ENCODE peak calls at places on chromosomes 5 and 9, in seven cellular contexts. M is epithelial cell of proximal tubule, T is HCT116, A is heart left ventricle, J is bronchial epithelial cell, Q is cardiac fibroblast, E is lung. H is an unnamed sample.

GRCh38 chr5:141493500-141494422 is 4.9 kb downstream of the PCDHGC5 start:
- DNase-seq in M (no peak), T (no peak), A (no peak), J (no peak), Q (peak), E (no peak), H (peak)

GRCh38 chr9:34654317-34655083 is 2.5 kb downstream of the IL11RA start:
- DNase-seq in M (no peak), T (no peak), A (peak), J (no peak), Q (no peak), E (no peak), H (peak)

GRCh38 chr5:58548104-58548503 is 34.8 kb upstream of the RAB3C start:
- DNase-seq in M (no peak), T (no peak), A (no peak), J (no peak), Q (no peak), E (no peak), H (no peak)

GRCh38 chr9:87280421-87280820 is 217.2 kb upstream of the DAPK1 start:
- DNase-seq in M (no peak), T (no peak), A (no peak), J (peak), Q (no peak), E (no peak), H (peak)

GRCh38 chr9:546235-546634 is 295.3 kb upstream of the DMRT1 start:
- DNase-seq in M (no peak), T (no peak), A (no peak), J (peak), Q (no peak), E (no peak), H (no peak)

GRCh38 chr9:27645166-27645840 is 72.0 kb upstream of the C9orf72 start:
- DNase-seq in M (no peak), T (no peak), A (no peak), J (no peak), Q (no peak), E (no peak), H (no peak)

GRCh38 chr9:84697494-84698114 is 28.1 kb downstream of the NTRK2 start:
- DNase-seq in M (no peak), T (peak), A (peak), J (peak), Q (peak), E (peak), H (peak)

GRCh38 chr9:30723656-30724055 is 1660.8 kb upstream of the ACO1 start:
- DNase-seq in M (no peak), T (no peak), A (no peak), J (peak), Q (no peak), E (no peak), H (no peak)

GRCh38 chr5:115393239-115393638 is 96.8 kb upstream of the CCDC112 start:
- DNase-seq in M (no peak), T (no peak), A (no peak), J (no peak), Q (no peak), E (no peak), H (no peak)

GRCh38 chr5:72811849-72812248 is 4.6 kb upstream of the TNPO1 start:
- DNase-seq in M (no peak), T (no peak), A (no peak), J (no peak), Q (no peak), E (no peak), H (no peak)

GRCh38 chr9:87614402-87614801 is 111.5 kb upstream of the CTSL start:
- DNase-seq in M (no peak), T (no peak), A (no peak), J (no peak), Q (no peak), E (no peak), H (no peak)

GRCh38 chr5:68843600-68844342 is 250.0 kb upstream of the SLC30A5 start:
- DNase-seq in M (no peak), T (no peak), A (no peak), J (no peak), Q (no peak), E (no peak), H (no peak)

GRCh38 chr9:36826581-36826980 is 207.5 kb downstream of the PAX5 start:
- DNase-seq in M (no peak), T (no peak), A (no peak), J (no peak), Q (no peak), E (no peak), H (no peak)

GRCh38 chr9:20024159-20024571 is 235.3 kb upstream of the SLC24A2 start:
- DNase-seq in M (no peak), T (no peak), A (no peak), J (no peak), Q (no peak), E (no peak), H (no peak)

GRCh38 chr5:160641405-160641804 is 210.6 kb downstream of the ATP10B start:
- DNase-seq in M (no peak), T (no peak), A (no peak), J (no peak), Q (no peak), E (no peak), H (no peak)

GRCh38 chr5:172284275-172284971 is 859 bp upstream of the UBTD2 start:
- DNase-seq in M (no peak), T (no peak), A (no peak), J (no peak), Q (peak), E (peak), H (no peak)

GRCh38 chr9:110443146-110443877 is 105.6 kb upstream of the TXNDC8 start:
- DNase-seq in M (no peak), T (no peak), A (no peak), J (peak), Q (peak), E (no peak), H (peak)

GRCh38 chr5:175842947-175843793 is 28.2 kb upstream of the CPLX2 start:
- DNase-seq in M (peak), T (no peak), A (no peak), J (peak), Q (peak), E (no peak), H (peak)

GRCh38 chr9:3674561-3674960 is 148.8 kb upstream of the RFX3 start:
- DNase-seq in M (no peak), T (no peak), A (no peak), J (no peak), Q (no peak), E (no peak), H (no peak)

GRCh38 chr9:16294371-16294770 is 576.1 kb downstream of the BNC2 start:
- DNase-seq in M (no peak), T (no peak), A (no peak), J (no peak), Q (no peak), E (no peak), H (no peak)

GRCh38 chr5:169826618-169827017 is 153.7 kb downstream of the INSYN2B start:
- DNase-seq in M (no peak), T (no peak), A (no peak), J (peak), Q (peak), E (no peak), H (no peak)
- TF ChIP-seq CTCF in M (peak), T (peak), A (no peak), J (peak), Q (peak), E (no peak), H (peak)

DNA sequence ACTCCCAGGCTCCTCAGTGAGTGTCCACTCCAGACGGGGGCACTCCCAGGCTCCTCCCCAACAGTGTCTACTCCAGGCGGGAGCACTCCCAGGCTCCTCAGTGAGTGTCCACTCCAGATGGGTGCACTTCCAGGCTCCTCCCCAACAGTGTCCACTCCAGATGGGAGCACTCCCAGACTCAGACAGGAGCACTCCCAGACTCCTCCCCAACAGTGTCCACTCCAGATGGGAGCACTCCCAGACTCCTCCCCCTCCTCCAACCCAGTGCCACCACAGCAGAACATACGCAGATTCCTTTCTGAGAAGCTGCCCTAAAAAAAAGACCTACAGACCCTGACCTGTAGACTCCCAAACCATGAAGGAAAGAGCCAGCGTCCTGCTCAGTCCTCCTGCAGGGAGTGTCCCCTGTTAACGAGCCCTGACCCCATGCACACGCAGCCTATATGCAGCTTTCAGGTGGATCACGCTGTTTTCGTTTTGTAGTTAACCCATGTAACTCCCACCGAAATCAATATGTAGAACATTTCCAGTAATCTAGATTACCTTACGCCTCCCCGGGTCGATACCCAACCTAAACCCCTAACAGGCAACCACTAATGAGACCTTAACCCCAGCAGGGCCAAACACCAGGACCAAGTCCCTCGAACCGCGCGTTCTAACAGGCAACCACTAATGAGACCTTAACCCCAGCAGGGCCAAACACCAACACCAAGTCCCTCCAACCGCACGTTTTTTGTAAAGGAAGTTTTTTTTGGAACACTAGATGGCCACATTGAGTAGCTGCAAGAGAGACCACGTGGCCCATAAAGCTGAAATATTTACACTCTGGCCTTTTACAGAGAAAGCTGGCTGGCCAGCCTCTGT is 15.7 kb downstream of the PNPLA7 start:
- DNase-seq in M (no peak), T (peak), A (no peak), J (peak), Q (peak), E (peak), H (peak)
- TF ChIP-seq CTCF in M (peak), T (peak), A (peak), J (peak), Q (peak), E (peak), H (peak)

GRCh38 chr9:98517710-98518109 is 191.0 kb downstream of the GABBR2 start:
- DNase-seq in M (no peak), T (no peak), A (no peak), J (no peak), Q (no peak), E (no peak), H (no peak)

GRCh38 chr9:98516897-98517503 is 191.7 kb downstream of the GABBR2 start:
- DNase-seq in M (no peak), T (no peak), A (no peak), J (no peak), Q (no peak), E (peak), H (no peak)

GRCh38 chr9:98520221-98520920 is 188.4 kb downstream of the GABBR2 start:
- DNase-seq in M (no peak), T (no peak), A (no peak), J (no peak), Q (peak), E (peak), H (no peak)

GRCh38 chr9:98519641-98520040 is 189.1 kb downstream of the GABBR2 start:
- DNase-seq in M (no peak), T (no peak), A (no peak), J (no peak), Q (no peak), E (no peak), H (no peak)

DNA sequence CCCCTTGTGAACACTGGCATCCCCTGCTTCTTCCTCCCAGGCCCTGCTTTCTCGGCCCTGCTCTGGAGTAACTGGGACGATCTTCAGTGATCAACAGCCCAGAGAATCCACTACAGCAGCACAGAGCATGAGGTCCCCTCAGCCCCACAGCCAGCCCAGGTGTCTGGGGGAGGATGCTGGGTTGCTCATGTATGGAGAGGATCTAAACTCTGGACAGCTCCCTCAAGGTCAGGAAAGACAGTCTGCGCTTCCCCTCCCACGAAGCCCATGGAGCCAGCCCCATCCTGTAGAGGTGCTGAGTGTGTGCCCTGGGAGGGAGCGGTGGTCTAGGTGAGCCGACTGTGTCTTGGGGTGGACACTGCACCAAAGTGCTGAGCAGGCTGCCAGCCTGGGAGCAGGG is 190.2 kb downstream of the GABBR2 start:
- DNase-seq in M (no peak), T (no peak), A (no peak), J (no peak), Q (no peak), E (no peak), H (no peak)
- TF ChIP-seq CTCF in M (no peak), T (no peak), A (no peak), J (no peak), Q (no peak), E (no peak), H (no peak)

DNA sequence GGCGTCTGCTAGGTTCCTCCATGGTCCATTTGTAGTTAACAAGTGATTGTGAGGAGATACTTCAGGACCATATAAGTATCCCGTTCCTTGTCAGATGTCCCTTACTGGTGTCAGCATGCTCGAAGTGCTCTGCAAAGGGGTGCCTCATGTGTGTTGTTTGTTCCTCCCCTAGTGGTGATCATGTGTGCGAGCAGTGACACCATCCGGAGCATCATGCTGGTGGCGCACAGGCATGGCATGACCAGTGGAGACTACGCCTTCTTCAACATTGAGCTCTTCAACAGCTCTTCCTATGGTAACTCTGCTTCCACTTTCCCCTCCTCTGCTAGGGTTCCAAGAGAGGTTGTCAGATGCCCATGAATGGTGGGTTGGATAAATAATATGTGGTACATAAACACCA is 13.4 kb downstream of the NPR3 start:
- DNase-seq in M (no peak), T (no peak), A (no peak), J (no peak), Q (no peak), E (no peak), H (no peak)
- TF ChIP-seq CTCF in M (no peak), T (peak), A (no peak), J (no peak), Q (no peak), E (no peak), H (peak)

GRCh38 chr9:89923174-89923573 is 318.4 kb downstream of the GADD45G start:
- DNase-seq in M (no peak), T (no peak), A (no peak), J (no peak), Q (no peak), E (no peak), H (no peak)

GRCh38 chr9:89922099-89922498 is 317.3 kb downstream of the GADD45G start:
- DNase-seq in M (no peak), T (no peak), A (no peak), J (no peak), Q (no peak), E (no peak), H (no peak)

GRCh38 chr9:89926167-89926566 is 321.4 kb downstream of the GADD45G start:
- DNase-seq in M (no peak), T (no peak), A (no peak), J (no peak), Q (no peak), E (no peak), H (no peak)

GRCh38 chr9:89924611-89925010 is 319.8 kb downstream of the GADD45G start:
- DNase-seq in M (no peak), T (no peak), A (no peak), J (no peak), Q (no peak), E (no peak), H (no peak)

DNA sequence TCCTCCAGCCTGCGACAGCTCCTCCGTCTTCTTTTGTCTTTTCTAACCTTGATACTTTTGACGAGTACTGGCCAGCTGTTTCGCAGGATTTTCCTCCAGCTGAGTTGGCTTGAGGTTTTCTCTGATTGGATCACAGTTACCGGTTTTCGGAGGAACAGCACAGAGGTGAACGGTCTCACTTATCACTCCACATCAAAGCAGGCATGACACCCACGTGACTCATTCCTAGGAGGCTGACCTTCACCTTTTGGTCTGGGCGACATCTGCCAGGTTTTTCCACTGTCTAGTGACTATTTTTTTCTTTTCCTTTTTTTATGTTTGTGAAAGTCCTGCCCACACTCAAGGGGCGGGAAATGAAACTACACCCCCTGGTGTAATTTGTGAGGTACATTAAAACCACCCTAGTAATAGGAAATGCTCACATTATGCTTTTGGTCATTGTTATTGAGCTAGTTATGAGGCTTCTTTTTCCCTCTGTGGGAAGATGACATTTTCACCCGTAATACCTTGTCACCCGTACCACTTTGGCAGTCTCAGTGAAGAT is 319.2 kb downstream of the GADD45G start:
- DNase-seq in M (no peak), T (no peak), A (no peak), J (peak), Q (no peak), E (no peak), H (no peak)
- TF ChIP-seq CTCF in M (peak), T (no peak), A (no peak), J (no peak), Q (no peak), E (no peak), H (no peak)

DNA sequence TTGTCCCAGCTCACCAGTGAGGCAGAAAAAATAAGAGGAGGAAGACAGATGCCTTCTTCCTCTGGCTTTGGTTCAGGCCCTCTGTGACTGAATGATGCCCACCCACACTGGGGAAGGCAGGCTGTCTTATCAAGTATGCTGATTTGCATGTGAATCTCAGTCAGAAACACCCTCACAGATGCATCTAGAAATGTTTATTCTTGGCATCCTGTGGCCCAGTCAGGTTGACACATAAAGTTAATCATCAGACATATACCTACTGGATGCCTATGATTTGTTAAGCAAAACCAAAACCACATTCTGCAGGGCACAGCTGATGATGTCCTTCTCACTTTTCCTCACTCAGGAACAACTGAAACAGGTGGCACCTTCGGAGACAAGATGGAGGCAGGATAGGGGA is 243.4 kb upstream of the KCNN2 start:
- DNase-seq in M (no peak), T (no peak), A (no peak), J (no peak), Q (no peak), E (no peak), H (no peak)
- TF ChIP-seq CTCF in M (no peak), T (no peak), A (no peak), J (no peak), Q (no peak), E (no peak), H (no peak)

DNA sequence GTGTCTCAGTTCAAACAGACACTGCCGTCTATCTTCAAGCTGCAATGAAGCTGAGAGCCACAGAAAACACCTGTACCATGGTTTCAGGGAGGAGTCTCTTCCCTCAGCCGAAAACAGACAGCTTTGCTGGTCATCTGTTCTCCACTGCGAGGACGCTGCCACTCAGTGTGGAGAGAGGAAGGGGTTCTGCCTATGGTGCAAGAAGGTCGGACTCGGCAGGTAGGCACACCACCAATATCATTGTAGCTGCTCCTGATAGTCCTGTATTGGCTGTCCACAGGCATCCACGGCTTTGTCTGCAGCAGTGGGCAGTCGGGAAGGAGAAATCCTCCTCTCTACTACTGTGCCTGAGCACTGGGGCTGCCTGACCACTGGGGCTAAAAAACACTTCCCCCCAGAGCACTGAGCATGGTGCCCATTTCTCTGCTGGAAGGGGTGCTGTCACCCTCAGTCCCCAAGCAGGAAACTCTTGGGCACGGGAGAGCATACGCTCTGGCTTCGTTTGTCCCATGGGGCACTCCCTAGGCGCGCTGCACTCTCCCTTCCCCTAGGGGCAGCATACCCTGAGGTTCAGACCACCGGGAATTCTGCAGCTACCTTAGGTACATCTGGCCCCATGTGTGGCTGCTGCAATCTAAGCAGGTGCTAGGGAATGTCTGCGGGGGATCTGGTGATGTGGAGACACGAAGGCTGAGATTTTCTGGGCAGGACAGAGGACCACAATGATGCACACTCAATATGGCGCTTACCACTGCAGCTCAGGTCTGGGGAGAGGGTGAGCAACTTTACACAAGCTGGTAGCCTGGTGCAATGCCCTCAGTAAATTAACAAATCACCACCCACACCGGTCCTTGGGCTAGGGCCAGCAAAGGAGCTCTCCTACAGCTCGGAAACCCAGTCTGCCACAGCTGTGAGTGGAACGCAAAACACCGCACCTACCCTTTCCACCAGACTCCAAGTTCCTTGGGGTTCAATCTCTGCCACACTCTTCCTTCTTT is 880.9 kb upstream of the SEMA6A start:
- DNase-seq in M (no peak), T (peak), A (peak), J (no peak), Q (no peak), E (no peak), H (no peak)
- TF ChIP-seq CTCF in M (peak), T (peak), A (no peak), J (peak), Q (no peak), E (no peak), H (peak)

GRCh38 chr9:5263568-5264218 is 32.5 kb downstream of the INSL4 start:
- DNase-seq in M (peak), T (peak), A (no peak), J (peak), Q (peak), E (no peak), H (peak)
- TF ChIP-seq CTCF in M (peak), T (no peak), A (no peak), J (peak), Q (peak), E (no peak), H (no peak)

GRCh38 chr5:174340221-174340620 is 294.7 kb downstream of the NSG2 start:
- DNase-seq in M (no peak), T (no peak), A (no peak), J (no peak), Q (peak), E (no peak), H (no peak)
- TF ChIP-seq CTCF in M (no peak), T (no peak), A (no peak), J (no peak), Q (no peak), E (no peak), H (no peak)